ENCODE peak calls at places on chromosomes 12 and 14, in four cellular contexts. W, X, O and H are unnamed samples.

GRCh38 chr12:98352218-98352811 is 163.1 kb upstream of the TMPO start:
- DNase-seq in O (peak; percentile 92), W (no peak), X (peak; percentile 91), H (no peak)

GRCh38 chr12:67068773-67069450 is 200.2 kb upstream of the CAND1 start:
- DNase-seq in X (peak; percentile 7), W (peak; percentile 78), O (peak; percentile 86), H (peak; percentile 66)

GRCh38 chr12:22974865-22975264 is 349.9 kb downstream of the ETNK1 start:
- DNase-seq in O (peak; percentile 86), X (peak; percentile 94), W (no peak), H (no peak)

GRCh38 chr12:2834581-2835491 is at the start of gene NRIP2:
- DNase-seq in O (peak; percentile 67), W (peak; percentile 65), X (peak; percentile 73), H (no peak)

GRCh38 chr14:50967104-50967503 is 22.8 kb upstream of the PYGL start:
- DNase-seq in O (no peak), X (peak; percentile 49), W (no peak), H (no peak)

GRCh38 chr14:71645656-71646055 is 286.6 kb upstream of the RGS6 start:
- DNase-seq in X (peak; percentile 77), W (no peak), O (no peak), H (no peak)

GRCh38 chr12:18737819-18738218 is at the start of the genes CAPZA3 and PLCZ1:
- DNase-seq in X (no peak), O (no peak), W (no peak), H (no peak)

GRCh38 chr12:50690923-50691322 is 73.0 kb upstream of the ATF1 start:
- DNase-seq in W (no peak), O (no peak), X (no peak), H (no peak)

GRCh38 chr14:46964378-46964777 is 312.8 kb upstream of the RPL10L start:
- DNase-seq in W (no peak), O (no peak), X (no peak), H (no peak)

GRCh38 chr14:91244501-91244901 is at the start of gene GPR68:
- DNase-seq in W (peak; percentile 56), X (peak; percentile 73), O (no peak), H (no peak)

GRCh38 chr12:89461649-89462612 is 62.7 kb downstream of the GALNT4 start:
- DNase-seq in X (peak; percentile 82), W (no peak), O (peak; percentile 74), H (no peak)

GRCh38 chr12:4809013-4809448 is 88.8 kb downstream of the GALNT8 start:
- DNase-seq in X (no peak), O (peak; percentile 85), W (peak; percentile 71), H (peak; percentile 49)

GRCh38 chr14:24064856-24065255 is 6.5 kb upstream of the CPNE6 start:
- DNase-seq in O (no peak), W (no peak), X (no peak), H (no peak)

GRCh38 chr12:8662592-8662991 is at the start of gene MFAP5:
- DNase-seq in O (peak; percentile 90), X (peak; percentile 25), W (no peak), H (no peak)

GRCh38 chr12:105212431-105212830 is 23.5 kb downstream of the APPL2 start:
- DNase-seq in O (no peak), X (peak; percentile 83), W (no peak), H (no peak)

GRCh38 chr14:56181666-56182065 is 63.5 kb downstream of the PELI2 start:
- DNase-seq in O (no peak), X (peak; percentile 36), W (no peak), H (no peak)

GRCh38 chr14:68519788-68520187 is 273.1 kb downstream of the ZFP36L1 start:
- DNase-seq in W (no peak), X (no peak), O (no peak), H (no peak)

GRCh38 chr14:35821546-35822411 is 4.4 kb upstream of the BRMS1L start:
- DNase-seq in X (peak; percentile 45), W (no peak), O (peak; percentile 51), H (no peak)

GRCh38 chr14:23483216-23483854 is 13.8 kb downstream of the NGDN start:
- DNase-seq in W (peak; percentile 71), X (peak; percentile 13), O (peak; percentile 79), H (peak; percentile 38)

GRCh38 chr12:89493650-89494302 is 30.8 kb downstream of the GALNT4 start:
- DNase-seq in O (no peak), X (no peak), W (no peak), H (no peak)

GRCh38 chr12:53956251-53956887 is 1.7 kb downstream of the HOXC12 start:
- DNase-seq in O (no peak), X (no peak), W (peak; percentile 57), H (no peak)

GRCh38 chr12:127107744-127108143 is 1159.2 kb upstream of the TMEM132C start:
- DNase-seq in W (no peak), X (no peak), O (no peak), H (no peak)

GRCh38 chr12:59067068-59067467 is 146.8 kb upstream of the LRIG3 start:
- DNase-seq in X (peak; percentile 81), O (peak; percentile 51), W (no peak), H (no peak)

GRCh38 chr14:75459099-75459741 is 31.4 kb downstream of the JDP2 start:
- DNase-seq in X (no peak), O (peak; percentile 56), W (no peak), H (no peak)

GRCh38 chr14:75456069-75457023 is 28.5 kb downstream of the JDP2 start:
- DNase-seq in O (no peak), X (no peak), W (no peak), H (no peak)

GRCh38 chr14:75458305-75458704 is 30.5 kb downstream of the JDP2 start:
- DNase-seq in X (no peak), W (no peak), O (no peak), H (no peak)

GRCh38 chr14:75457024-75457390 is 29.2 kb downstream of the JDP2 start:
- DNase-seq in W (no peak), O (peak; percentile 17), X (no peak), H (no peak)

GRCh38 chr14:75457648-75458165 is 29.9 kb downstream of the JDP2 start:
- DNase-seq in X (no peak), W (no peak), O (no peak), H (no peak)
- H2BK5ac ChIP-seq in X (no peak overlapping the region), W (peak overlapping the region; percentile 76), O (no peak overlapping the region), H (no peak overlapping the region)

GRCh38 chr14:76655331-76655730 is 105.9 kb upstream of the VASH1 start:
- DNase-seq in X (no peak), O (no peak), W (no peak), H (no peak)

GRCh38 chr14:76657404-76657803 is 103.9 kb upstream of the VASH1 start:
- DNase-seq in X (no peak), W (no peak), O (no peak), H (no peak)

GRCh38 chr14:76653875-76654572 is 107.2 kb upstream of the VASH1 start:
- DNase-seq in X (no peak), W (no peak), O (no peak), H (no peak)

GRCh38 chr14:76656592-76656991 is 104.7 kb upstream of the VASH1 start:
- DNase-seq in X (no peak), O (no peak), W (no peak), H (no peak)

DNA sequence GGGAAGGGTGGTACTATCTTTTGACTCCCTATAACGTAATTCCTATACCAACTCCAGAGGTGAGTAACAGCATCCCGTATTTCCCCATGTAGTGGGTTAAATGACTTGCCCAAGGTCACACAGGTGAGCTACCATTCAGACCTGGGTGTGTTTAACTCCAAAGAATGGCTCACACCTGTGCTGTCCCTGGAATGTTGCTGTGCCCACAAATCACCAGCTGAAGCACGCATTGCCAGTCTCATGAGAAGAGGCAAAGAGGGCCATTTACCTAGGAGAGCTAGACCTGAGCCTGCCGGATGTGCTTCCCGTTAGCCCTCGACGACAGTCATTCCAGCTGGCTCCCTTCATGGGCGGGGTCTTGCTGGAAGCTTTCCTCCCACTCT is 106.7 kb upstream of the VASH1 start:
- DNase-seq in O (no peak), W (no peak), X (no peak), H (no peak)
- H3K27ac ChIP-seq in O (no peak overlapping the region), W (no peak overlapping the region), X (no peak overlapping the region), H (no peak overlapping the region)

GRCh38 chr12:49111206-49111605 is 559 bp upstream of the LMBR1L start:
- DNase-seq in W (no peak), O (no peak), X (no peak), H (no peak)

GRCh38 chr12:49105504-49106120 is 5.0 kb downstream of the LMBR1L start:
- DNase-seq in O (no peak), W (no peak), X (no peak), H (no peak)

GRCh38 chr12:49108958-49109404 is 1.7 kb downstream of the LMBR1L start:
- DNase-seq in O (no peak), X (peak; percentile 20), W (no peak), H (no peak)

GRCh38 chr12:49110191-49111155 is at the start of gene LMBR1L:
- DNase-seq in X (peak; percentile 98), O (peak; percentile 99), W (peak; percentile 93), H (peak; percentile 96)

DNA sequence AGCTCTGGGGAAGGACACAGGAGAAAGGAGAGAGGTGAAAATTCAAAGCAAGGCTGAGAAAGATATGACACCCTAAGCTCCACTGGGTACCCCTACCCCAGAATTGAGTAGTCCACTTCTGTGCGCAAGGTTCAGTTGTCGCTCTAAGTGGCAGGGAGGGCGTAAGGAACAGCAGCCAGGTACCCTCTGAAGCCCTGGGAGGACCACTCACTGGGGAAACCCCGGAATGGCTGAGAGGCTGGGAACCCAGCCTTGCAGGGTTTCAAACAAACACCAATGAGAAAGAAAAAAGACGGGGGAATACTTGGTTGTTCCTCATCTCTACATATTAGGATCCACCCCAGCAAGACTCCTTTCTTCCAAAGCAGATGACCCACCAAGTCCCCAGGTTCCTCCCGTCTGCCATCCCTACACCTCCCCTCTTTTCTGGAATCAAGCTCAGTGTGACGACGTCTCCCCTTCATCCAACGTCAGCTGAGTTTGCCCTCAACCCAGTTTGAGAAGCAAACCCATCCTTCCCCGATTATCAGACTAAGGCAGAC is 945 bp downstream of the LMBR1L start:
- DNase-seq in O (no peak), W (no peak), X (no peak), H (no peak)
- H2AK5ac ChIP-seq in O (no peak overlapping the region), W (no peak overlapping the region), X (peak overlapping the region; percentile 56), H (no peak overlapping the region)

DNA sequence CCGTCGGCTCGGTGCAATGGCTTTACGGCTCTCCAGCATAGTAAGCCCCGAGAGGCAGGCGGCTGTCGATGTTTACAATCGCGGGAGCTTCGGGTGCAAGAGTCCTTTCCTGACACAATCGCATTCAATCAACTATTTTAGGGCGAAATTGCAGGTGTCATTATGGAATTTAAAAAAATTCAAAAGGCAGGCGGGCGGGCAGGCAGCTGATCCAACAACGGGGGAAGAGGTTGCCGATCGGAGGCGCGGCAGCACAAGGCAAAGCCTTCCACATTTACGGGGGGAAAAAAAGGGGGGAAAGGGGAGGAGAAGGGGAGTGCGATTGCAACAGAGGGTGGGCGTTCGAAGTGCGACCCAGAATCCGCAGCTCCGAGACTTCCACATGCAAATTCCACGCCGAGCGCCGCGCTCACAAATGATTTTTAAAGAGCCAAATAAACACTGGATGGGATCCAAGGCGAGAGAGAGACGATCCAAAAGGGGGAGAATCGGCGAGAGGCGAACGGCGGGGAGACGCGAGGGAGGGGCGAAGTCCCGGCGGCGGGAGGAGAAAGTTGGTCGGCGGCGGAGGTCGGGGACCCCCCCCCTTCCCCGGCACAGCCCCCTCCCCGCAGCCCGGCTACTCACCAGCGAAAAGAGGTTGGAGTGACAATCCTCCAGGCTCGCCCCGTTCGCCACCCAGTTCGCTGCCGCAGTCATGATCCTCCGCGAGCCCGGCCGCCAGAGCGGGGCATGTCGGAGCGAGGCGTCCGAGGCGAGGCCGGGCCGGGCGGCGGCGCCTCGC is 868 bp downstream of the MED13L start:
- DNase-seq in X (peak; percentile 59), O (peak; percentile 80), W (peak; percentile 66), H (peak; percentile 55)
- H2BK5ac ChIP-seq in X (peak overlapping the region; percentile 79), O (no peak overlapping the region), W (no peak overlapping the region), H (peak overlapping the region; percentile 85)

GRCh38 chr14:99296517-99296916 is 24.5 kb upstream of the BCL11B start:
- DNase-seq in O (peak; percentile 23), X (no peak), W (peak; percentile 49), H (no peak)
- H3K27ac ChIP-seq in O (no peak overlapping the region), X (no peak overlapping the region), W (no peak overlapping the region), H (no peak overlapping the region)